ENCODE peak calls at places on chromosomes 7 and 10, in four cellular contexts. C is lung, W is transverse colon, S is mammary epithelial cell. J is an unnamed sample.

GRCh38 chr7:3559178-3559765 is 258.2 kb downstream of the SDK1 start:
- DNase-seq in C (no peak), W (no peak), S (peak; percentile 83), J (no peak)

GRCh38 chr7:20269726-20270125 is 52.5 kb upstream of the MACC1 start:
- DNase-seq in S (peak; percentile 34), C (no peak), W (no peak), J (no peak)

GRCh38 chr10:93068411-93069244 is 5.1 kb upstream of the CYP26A1 start:
- DNase-seq in C (no peak), S (peak; percentile 68), W (no peak), J (no peak)

GRCh38 chr10:127600479-127600878 is 51.4 kb downstream of the NPS start:
- DNase-seq in W (no peak), C (peak; percentile 21), S (no peak), J (no peak)

GRCh38 chr7:134996097-134996550 is 9.8 kb downstream of the AGBL3 start:
- DNase-seq in C (no peak), S (no peak), W (peak; percentile 32), J (no peak)

GRCh38 chr7:82050134-82050533 is 280.3 kb upstream of the HGF start:
- DNase-seq in S (peak; percentile 85), C (no peak), W (no peak), J (no peak)

GRCh38 chr7:133294234-133294633 is 41.4 kb downstream of the EXOC4 start:
- DNase-seq in W (no peak), S (no peak), C (no peak), J (no peak)

GRCh38 chr7:122528879-122529481 is 169.9 kb downstream of the RNF133 start:
- DNase-seq in C (no peak), S (peak; percentile 13), W (no peak), J (no peak)

GRCh38 chr10:29757551-29758297 is 123.0 kb upstream of the SVIL start:
- DNase-seq in W (no peak), S (peak; percentile 99), C (no peak), J (peak; percentile 26)

GRCh38 chr10:16947071-16947470 is 129.8 kb upstream of the RSU1 start:
- DNase-seq in C (no peak), S (no peak), W (no peak), J (no peak)

GRCh38 chr7:68009716-68010115 is 1013.1 kb downstream of the TYW1 start:
- DNase-seq in S (no peak), C (no peak), W (no peak), J (no peak)

GRCh38 chr7:74092964-74093339 is 9.3 kb downstream of the LIMK1 start:
- DNase-seq in C (peak; percentile 42), S (peak; percentile 16), W (peak; percentile 61), J (peak; percentile 58)

GRCh38 chr7:74094224-74095095 is 10.9 kb downstream of the LIMK1 start:
- DNase-seq in W (peak; percentile 78), S (peak; percentile 94), C (peak; percentile 90), J (peak; percentile 72)

GRCh38 chr7:74093671-74094223 is 10.1 kb downstream of the LIMK1 start:
- DNase-seq in W (no peak), C (no peak), S (no peak), J (no peak)

GRCh38 chr7:74087791-74088453 is 4.3 kb downstream of the LIMK1 start:
- DNase-seq in S (no peak), C (no peak), W (no peak), J (no peak)

GRCh38 chr7:74092321-74092963 is 8.8 kb downstream of the LIMK1 start:
- DNase-seq in C (no peak), W (peak; percentile 25), S (no peak), J (peak; percentile 45)
- H3K4me1 ChIP-seq in C (peaks cover 23% of the 10 kb centered on the region), W (peaks cover 6% of the 10 kb centered on the region), S (peaks cover 31% of the 10 kb centered on the region), J (no peaks in the 10 kb centered on the region)

GRCh38 chr10:21500578-21500910 is 24.9 kb downstream of the SKIDA1 start:
- DNase-seq in W (no peak), S (no peak), C (no peak), J (no peak)

GRCh38 chr10:21501731-21502370 is 23.6 kb downstream of the SKIDA1 start:
- DNase-seq in S (no peak), W (no peak), C (no peak), J (no peak)

GRCh38 chr10:21503580-21503979 is 21.9 kb downstream of the SKIDA1 start:
- DNase-seq in C (no peak), S (no peak), W (no peak), J (no peak)

GRCh38 chr10:21501109-21501508 is 24.4 kb downstream of the SKIDA1 start:
- DNase-seq in C (no peak), W (no peak), S (no peak), J (no peak)

GRCh38 chr10:21502371-21502765 is 23.1 kb downstream of the SKIDA1 start:
- DNase-seq in W (no peak), S (no peak), C (no peak), J (no peak)
- H3K4me1 ChIP-seq in W (peaks cover 2% of the 10 kb centered on the region), S (peaks cover 2% of the 10 kb centered on the region), C (peaks cover 3% of the 10 kb centered on the region), J (no peaks in the 10 kb centered on the region)

DNA sequence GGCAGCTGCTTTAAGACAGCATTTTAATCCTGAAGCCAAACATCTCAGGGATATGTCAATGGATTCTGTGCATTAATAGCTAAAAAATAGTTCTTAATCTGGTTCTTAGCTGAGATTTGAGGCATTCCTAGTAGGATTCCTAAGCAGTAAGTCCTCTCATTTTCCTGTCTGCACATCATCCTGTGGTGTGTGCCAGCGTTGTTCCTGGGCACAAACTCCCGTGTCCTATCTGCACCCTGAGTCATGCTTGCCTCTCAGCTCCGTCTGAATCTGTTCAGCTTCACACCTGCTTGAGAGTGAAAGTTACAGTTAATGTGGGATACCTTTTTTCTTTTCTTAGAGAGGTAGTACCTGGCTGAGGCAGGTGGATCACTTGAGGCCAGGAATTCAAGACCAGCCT is 19.5 kb downstream of the BAG3 start:
- DNase-seq in W (no peak), C (no peak), S (peak; percentile 80), J (no peak)
- H3K4me1 ChIP-seq in W (peaks cover 7% of the 10 kb centered on the region), C (peaks cover 17% of the 10 kb centered on the region), S (peaks cover 73% of the 10 kb centered on the region), J (no peaks in the 10 kb centered on the region)

DNA sequence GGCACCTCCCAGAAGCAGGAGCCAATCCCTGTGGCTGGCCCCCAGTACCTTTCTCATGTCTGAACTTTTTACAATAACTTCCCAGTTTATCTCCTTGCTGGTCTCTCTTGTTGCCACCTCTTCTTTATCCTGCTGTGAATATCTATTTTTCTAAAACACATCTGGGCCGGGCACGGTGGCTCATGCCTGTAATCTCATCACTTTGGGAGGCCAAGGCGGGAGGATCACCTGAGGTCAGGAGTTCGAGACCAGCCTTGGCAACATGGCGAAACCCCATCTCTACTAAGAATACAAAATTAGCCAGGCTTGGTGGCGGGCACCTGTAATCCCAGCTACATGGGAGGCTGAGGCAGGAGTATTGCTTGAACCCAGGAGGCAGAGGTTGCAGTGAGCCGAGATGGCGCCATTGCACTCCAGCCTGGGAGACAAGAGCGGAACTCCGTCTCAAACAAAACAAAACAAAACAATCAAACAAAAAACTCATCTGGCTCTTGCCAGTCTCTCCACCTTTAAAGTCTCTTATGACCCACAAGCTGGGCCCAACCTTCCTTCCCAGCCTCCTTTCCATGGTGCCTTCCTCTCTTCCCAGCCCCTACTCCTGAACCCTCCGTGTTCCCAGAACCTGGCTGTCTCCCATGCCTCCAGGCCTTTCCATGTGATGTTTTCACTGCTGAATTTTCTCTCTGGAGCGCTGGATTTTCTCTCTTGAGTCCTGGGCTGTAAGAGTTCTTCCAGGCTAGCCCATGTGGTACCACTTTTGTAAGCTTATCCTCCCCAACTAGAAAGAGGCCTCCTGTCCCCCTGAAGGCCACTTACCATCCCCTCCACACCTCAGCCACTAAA is 51.3 kb downstream of the HIP1 start:
- DNase-seq in W (no peak), S (no peak), C (no peak), J (no peak)
- H3K4me1 ChIP-seq in W (no peaks in the 10 kb centered on the region), S (no peaks in the 10 kb centered on the region), C (peaks cover 8% of the 10 kb centered on the region), J (no peaks in the 10 kb centered on the region)

J was measured in mucosa of descending colon.